ENCODE peak calls at places on chromosomes 16 and 17, in four cellular contexts. I is GM23248, G is neural progenitor cell, T is hepatocyte. M is an unnamed sample.

GRCh38 chr17:55420776-55421178 is 858 bp downstream of the MMD start:
- DNase-seq in I (peak), G (peak), T (peak), M (peak)

GRCh38 chr16:81493755-81494433 is 49.3 kb downstream of the CMIP start:
- DNase-seq in I (peak), G (no peak), T (peak), M (no peak)

GRCh38 chr17:44348234-44348987 is 3.3 kb downstream of the GRN start:
- DNase-seq in I (peak), G (no peak), T (no peak), M (no peak)

GRCh38 chr16:337437-337836 is 15.1 kb downstream of the AXIN1 start:
- DNase-seq in I (no peak), G (no peak), T (no peak), M (no peak)

GRCh38 chr16:11355862-11356261 is 10.6 kb downstream of the RMI2 start:
- DNase-seq in I (no peak), G (no peak), T (no peak), M (no peak)

GRCh38 chr16:23182675-23183485 is at the start of gene SCNN1G:
- DNase-seq in I (peak), G (peak), T (peak), M (peak)

GRCh38 chr16:54742436-54742835 is 188.2 kb upstream of the IRX5 start:
- DNase-seq in I (no peak), G (no peak), T (no peak), M (no peak)

GRCh38 chr16:68263559-68264127 is 683 bp upstream of the SLC7A6 start:
- DNase-seq in I (no peak), G (no peak), T (no peak), M (peak)

GRCh38 chr16:2149630-2150417 is 1.4 kb downstream of the RAB26 start:
- DNase-seq in I (no peak), G (peak), T (no peak), M (peak)

GRCh38 chr16:66474750-66475199 is 47.7 kb downstream of the BEAN1 start:
- DNase-seq in I (no peak), G (no peak), T (no peak), M (no peak)

GRCh38 chr16:188674-189073 is 8.4 kb downstream of the HBQ1 start:
- DNase-seq in I (no peak), G (no peak), T (no peak), M (peak)

GRCh38 chr16:54817432-54817831 is 113.2 kb upstream of the IRX5 start:
- DNase-seq in I (peak), G (peak), T (no peak), M (peak)

GRCh38 chr16:50816901-50817555 is 75.1 kb downstream of the CYLD start:
- DNase-seq in I (no peak), G (no peak), T (no peak), M (no peak)

GRCh38 chr16:71542377-71542776 is 16.2 kb downstream of the CHST4 start:
- DNase-seq in I (peak), G (peak), T (peak), M (peak)

DNA sequence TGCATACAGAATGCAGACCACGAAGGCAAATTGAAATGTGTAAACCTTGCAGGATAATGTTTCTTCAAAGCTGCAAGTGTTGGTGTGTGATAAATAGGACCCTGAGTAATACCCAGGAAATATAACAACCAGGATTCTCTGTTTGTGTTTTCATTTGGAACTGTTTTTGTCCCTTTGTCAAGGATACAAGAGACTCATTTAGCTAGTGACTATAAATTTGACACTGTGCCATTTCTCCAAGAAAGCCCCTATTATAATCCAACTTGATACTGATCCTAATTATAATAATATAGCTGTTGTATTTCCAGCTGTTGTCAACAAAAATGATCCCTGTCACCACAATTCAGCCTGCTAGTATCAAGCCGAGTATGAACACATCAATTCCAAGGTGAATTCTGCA is 173.5 kb downstream of the CDH8 start:
- DNase-seq in I (no peak), G (no peak), T (no peak), M (no peak)
- TF ChIP-seq EZH2phosphoT487 in I (no peak), G (no peak), T (no peak), M (no peak)

GRCh38 chr17:8187517-8188407 is 2.2 kb downstream of the BORCS6 start:
- DNase-seq in I (peak), G (peak), T (peak), M (peak)

GRCh38 chr17:8188408-8188839 is 1.6 kb downstream of the BORCS6 start:
- DNase-seq in I (no peak), G (no peak), T (no peak), M (no peak)

GRCh38 chr17:8186787-8187516 is 3.0 kb downstream of the BORCS6 start:
- DNase-seq in I (peak), G (peak), T (peak), M (peak)

GRCh38 chr17:8186446-8186786 is 3.6 kb downstream of the BORCS6 start:
- DNase-seq in I (no peak), G (no peak), T (no peak), M (no peak)

GRCh38 chr17:8185580-8186445 is 4.2 kb downstream of the BORCS6 start:
- DNase-seq in I (peak), G (peak), T (peak), M (peak)
- TF ChIP-seq EZH2phosphoT487 in I (no peak), G (no peak), T (no peak), M (no peak)

GRCh38 chr16:84477661-84478060 is 26.8 kb downstream of the MEAK7 start:
- DNase-seq in I (no peak), G (no peak), T (no peak), M (no peak)
- TF ChIP-seq EZH2phosphoT487 in I (no peak), G (no peak), T (no peak), M (no peak)

DNA sequence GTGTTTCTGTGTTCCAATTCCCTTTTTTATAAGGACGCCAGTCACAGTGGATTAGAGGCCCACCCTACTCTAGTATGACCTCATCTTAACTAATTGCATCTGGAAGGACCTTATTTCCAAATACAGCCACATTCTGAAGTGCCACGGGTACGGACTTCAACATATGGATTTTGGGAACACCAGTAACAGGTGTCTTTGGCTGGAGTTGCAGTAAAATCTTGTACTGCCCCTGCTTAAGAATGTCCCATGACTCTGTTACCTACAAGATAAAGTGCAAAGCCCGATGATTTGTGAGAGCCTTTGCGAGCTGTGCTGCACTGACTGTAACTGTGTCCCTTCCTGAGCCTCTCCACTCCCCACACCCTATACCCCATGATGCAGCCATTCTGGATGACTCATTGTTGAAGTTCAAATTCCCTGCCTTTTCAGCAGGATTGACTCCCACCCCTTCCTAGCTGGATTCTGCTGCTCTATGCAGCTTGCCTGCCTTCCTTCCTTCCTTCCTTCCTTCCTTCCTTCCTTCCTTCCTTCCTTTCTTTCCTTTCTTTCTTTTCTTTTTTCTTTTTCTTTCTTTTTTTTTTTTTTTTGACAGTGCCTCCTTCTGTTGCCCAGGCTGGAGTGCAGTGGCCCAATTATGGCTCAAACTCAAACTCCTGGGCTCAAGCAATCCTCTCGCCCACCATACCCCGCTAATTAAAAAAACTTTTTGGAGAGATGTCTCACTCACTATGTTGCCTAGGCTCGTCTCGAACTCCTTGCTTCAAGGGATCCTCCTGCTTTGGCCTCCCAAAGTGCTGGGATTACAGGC is 2.1 kb downstream of the HCRT start:
- DNase-seq in I (peak), G (no peak), T (peak), M (no peak)
- TF ChIP-seq EZH2phosphoT487 in I (no peak), G (peak), T (no peak), M (no peak)

DNA sequence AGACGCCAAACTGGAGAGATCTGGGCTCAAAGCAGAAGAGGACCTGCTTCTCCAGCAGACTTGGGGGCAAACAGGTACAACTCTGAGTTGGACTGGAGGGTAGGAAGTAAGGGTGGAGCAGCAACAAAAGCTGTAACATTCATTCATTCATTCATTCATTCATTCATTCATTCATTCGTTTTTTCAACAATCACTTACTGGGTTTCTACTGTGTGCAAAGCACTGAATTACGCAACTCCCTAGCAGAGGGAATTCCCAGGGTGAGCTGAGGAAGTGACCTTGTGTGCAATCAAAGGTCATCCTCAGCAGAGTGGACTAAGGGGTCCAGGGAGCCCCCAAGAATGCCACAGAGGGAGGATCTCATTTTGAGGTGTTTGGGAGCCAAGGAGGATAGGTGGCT is 231.1 kb upstream of the SDK2 start:
- DNase-seq in I (no peak), G (no peak), T (no peak), M (no peak)
- TF ChIP-seq EZH2phosphoT487 in I (no peak), G (no peak), T (no peak), M (no peak)

DNA sequence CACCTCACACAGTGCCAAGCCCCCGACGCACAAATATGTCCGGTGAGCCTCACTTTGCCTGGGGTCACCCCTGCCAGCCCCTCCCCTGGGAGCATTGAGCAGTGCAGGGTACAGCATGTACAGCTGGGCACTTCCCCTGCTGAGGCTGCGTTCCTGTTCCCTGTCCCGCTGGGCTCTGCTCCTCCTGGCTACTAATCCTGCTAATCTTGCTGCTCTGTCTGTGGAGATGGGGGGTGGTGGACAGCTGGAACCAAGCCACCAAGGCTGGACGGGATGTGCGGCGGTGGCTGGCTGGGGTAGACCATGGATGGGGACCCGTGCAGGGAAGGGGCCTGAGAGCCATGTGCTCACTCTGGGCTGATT is 4.1 kb upstream of the TCAP start:
- DNase-seq in I (no peak), G (peak), T (no peak), M (no peak)
- TF ChIP-seq EZH2phosphoT487 in I (no peak), G (no peak), T (no peak), M (no peak)

GRCh38 chr16:29862884-29863668 is at the start of gene CDIPT:
- DNase-seq in I (peak), G (peak), T (peak), M (peak)

GRCh38 chr16:29860218-29860617 is 2.8 kb downstream of the CDIPT start:
- DNase-seq in I (no peak), G (no peak), T (no peak), M (no peak)

GRCh38 chr16:29863669-29863984 is 601 bp upstream of the CDIPT start:
- DNase-seq in I (no peak), G (no peak), T (no peak), M (no peak)

GRCh38 chr16:29864205-29864604 is 1.2 kb upstream of the CDIPT start:
- DNase-seq in I (no peak), G (no peak), T (no peak), M (no peak)

GRCh38 chr16:29862383-29862883 is 593 bp downstream of the CDIPT start:
- DNase-seq in I (peak), G (peak), T (peak), M (peak)
- TF ChIP-seq EZH2phosphoT487 in I (no peak), G (no peak), T (no peak), M (no peak)

GRCh38 chr16:88566158-88566557 is 4.0 kb upstream of the ZC3H18 start:
- DNase-seq in I (peak), G (no peak), T (no peak), M (peak)
- TF ChIP-seq EZH2phosphoT487 in I (no peak), G (no peak), T (no peak), M (no peak)

GRCh38 chr16:70428178-70428998 is 10.5 kb downstream of the ST3GAL2 start:
- DNase-seq in I (peak), G (peak), T (peak), M (peak)
- TF ChIP-seq EZH2phosphoT487 in I (no peak), G (no peak), T (no peak), M (no peak)

GRCh38 chr17:41818024-41818423 is 5.2 kb downstream of the FKBP10 start:
- DNase-seq in I (no peak), G (no peak), T (no peak), M (no peak)
- TF ChIP-seq EZH2phosphoT487 in I (no peak), G (no peak), T (no peak), M (no peak)